ENCODE peak calls at places on chromosomes 6 and 20, in eight cellular contexts. T, E, G, N, F, B, D and Q are unnamed samples.

GRCh38 chr6:56802570-56802969 is 152.3 kb upstream of the BEND6 start:
- DNase-seq in T (no peak), E (no peak), G (no peak), N (peak), F (peak), B (no peak), D (no peak), Q (peak)

GRCh38 chr6:137933696-137934095 is 66.6 kb downstream of the TNFAIP3 start:
- DNase-seq in T (peak), E (no peak), G (no peak), N (peak), F (peak), B (peak), D (no peak), Q (peak)

GRCh38 chr20:34045294-34045693 is 51.6 kb downstream of the RALY start:
- DNase-seq in T (peak), E (no peak), G (no peak), N (no peak), F (peak), B (peak), D (no peak), Q (peak)

GRCh38 chr6:106512048-106512957 is 117.0 kb downstream of the RTN4IP1 start:
- DNase-seq in T (peak), E (no peak), G (peak), N (peak), F (peak), B (no peak), D (no peak), Q (peak)

GRCh38 chr20:19589731-19590362 is 168.2 kb upstream of the RIN2 start:
- DNase-seq in T (no peak), E (no peak), G (no peak), N (no peak), F (no peak), B (no peak), D (no peak), Q (no peak)

GRCh38 chr6:95572098-95572497 is 5.2 kb upstream of the MANEA start:
- DNase-seq in T (no peak), E (no peak), G (no peak), N (no peak), F (no peak), B (no peak), D (no peak), Q (peak)

GRCh38 chr6:89035252-89036106 is 45.1 kb upstream of the PNRC1 start:
- DNase-seq in T (peak), E (no peak), G (peak), N (peak), F (peak), B (peak), D (no peak), Q (peak)

GRCh38 chr6:112298021-112298745 is 43.8 kb upstream of the LAMA4 start:
- DNase-seq in T (no peak), E (no peak), G (no peak), N (peak), F (peak), B (no peak), D (no peak), Q (no peak)

GRCh38 chr20:33433465-33433864 is 10.1 kb downstream of the SNTA1 start:
- DNase-seq in T (peak), E (no peak), G (peak), N (no peak), F (no peak), B (peak), D (no peak), Q (no peak)

GRCh38 chr20:36988494-36988966 is 37.0 kb upstream of the SAMHD1 start:
- DNase-seq in T (no peak), E (no peak), G (no peak), N (peak), F (peak), B (no peak), D (no peak), Q (peak)

GRCh38 chr20:40471261-40471629 is 217.8 kb downstream of the MAFB start:
- DNase-seq in T (no peak), E (peak), G (no peak), N (no peak), F (no peak), B (no peak), D (no peak), Q (peak)
- TF ChIP-seq CTCF in T (no peak), E (peak), G (no peak), N (no peak), F (no peak), B (no peak), D (no peak), Q (peak)

GRCh38 chr6:28598757-28599686 is 73.3 kb downstream of the GPX5 start:
- DNase-seq in T (no peak), E (no peak), G (no peak), N (no peak), F (no peak), B (no peak), D (no peak), Q (no peak)

GRCh38 chr6:28600188-28600587 is 74.5 kb downstream of the GPX5 start:
- DNase-seq in T (no peak), E (no peak), G (no peak), N (no peak), F (no peak), B (no peak), D (peak), Q (no peak)

GRCh38 chr6:28603920-28604319 is 78.2 kb downstream of the GPX5 start:
- DNase-seq in T (no peak), E (no peak), G (no peak), N (no peak), F (no peak), B (no peak), D (no peak), Q (no peak)

GRCh38 chr6:28597217-28597835 is 71.6 kb downstream of the GPX5 start:
- DNase-seq in T (no peak), E (no peak), G (no peak), N (peak), F (peak), B (no peak), D (peak), Q (peak)

GRCh38 chr6:28597924-28598323 is 72.2 kb downstream of the GPX5 start:
- DNase-seq in T (no peak), E (no peak), G (no peak), N (peak), F (no peak), B (no peak), D (peak), Q (peak)
- H3K4me3 ChIP-seq in T (no peak), E (peak), G (no peak), N (peak), F (peak), B (no peak), D (peak), Q (peak)

GRCh38 chr20:40459299-40459698 is 229.7 kb downstream of the MAFB start:
- DNase-seq in T (no peak), E (no peak), G (no peak), N (no peak), F (no peak), B (no peak), D (no peak), Q (no peak)
- TF ChIP-seq CTCF in T (no peak), E (no peak), G (no peak), N (no peak), F (no peak), B (no peak), D (no peak), Q (no peak)

DNA sequence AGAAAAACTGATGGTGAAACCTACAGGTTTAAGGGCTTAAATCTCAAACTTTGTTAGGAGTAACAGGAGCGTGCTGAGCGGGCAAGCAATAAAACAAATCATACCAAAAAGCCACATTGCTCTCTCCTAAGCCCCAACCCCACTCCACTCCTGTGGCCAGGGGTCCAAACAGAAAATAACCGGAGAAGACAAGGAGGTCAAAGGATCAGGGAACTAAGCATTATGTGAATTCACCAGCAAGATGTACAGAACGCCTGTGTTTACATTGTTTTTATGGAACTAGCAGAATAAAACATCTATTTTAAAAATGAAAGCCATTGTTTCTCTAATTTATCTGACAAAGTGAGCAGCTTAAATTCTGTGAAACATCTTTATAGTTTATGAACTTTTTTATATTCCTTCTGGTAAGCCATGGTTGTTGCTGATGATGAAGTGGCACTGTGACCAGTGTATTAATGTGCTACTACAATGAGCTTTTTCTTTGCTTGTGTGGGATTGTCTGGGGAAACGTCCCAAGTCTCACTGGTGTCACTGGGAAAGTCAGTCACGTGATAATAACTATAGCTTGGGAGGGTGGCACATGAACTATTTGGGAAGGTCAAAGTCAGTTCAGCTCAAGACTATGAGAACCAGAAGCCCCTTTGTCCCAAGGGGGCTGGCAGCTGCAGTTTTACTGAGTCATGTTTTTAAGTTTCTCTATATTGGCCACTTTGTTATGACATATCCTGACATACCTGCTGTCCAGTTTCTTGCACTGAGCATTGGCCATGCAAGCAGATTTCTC is 9.8 kb downstream of the FAM210B start:
- DNase-seq in T (no peak), E (no peak), G (no peak), N (no peak), F (no peak), B (no peak), D (no peak), Q (no peak)
- H3K4me3 ChIP-seq in T (no peak), E (no peak), G (no peak), N (no peak), F (no peak), B (no peak), D (no peak), Q (no peak)